ENCODE peak calls at places on chromosome 15, in four cellular contexts. U, J, T and M are unnamed samples.
A peak's percentile ranks its signal among the peaks of the same experiment; 100 is the strongest.

GRCh38 chr15:79184465-79184892 is 93.9 kb upstream of the RASGRF1 start:
- DNase-seq in J (peak; percentile 69), U (peak; percentile 71), T (peak; percentile 93), M (peak; percentile 68)

GRCh38 chr15:91965501-91966180 is 112.1 kb downstream of the SLCO3A1 start:
- DNase-seq in T (no peak), U (no peak), J (peak; percentile 53), M (peak; percentile 80)

GRCh38 chr15:85730001-85730820 is 64.5 kb downstream of the KLHL25 start:
- DNase-seq in J (peak; percentile 81), T (peak; percentile 89), U (peak; percentile 36), M (peak; percentile 74)

GRCh38 chr15:73021139-73021621 is 31.1 kb upstream of the NEO1 start:
- DNase-seq in U (peak; percentile 18), J (no peak), T (no peak), M (no peak)

GRCh38 chr15:55998478-55998877 is 5.1 kb upstream of the NEDD4 start:
- DNase-seq in J (no peak), U (no peak), T (no peak), M (no peak)

GRCh38 chr15:41878355-41878699 is 15.5 kb downstream of the SPTBN5 start:
- DNase-seq in J (no peak), U (no peak), T (no peak), M (no peak)

GRCh38 chr15:64191971-64192830 is 29.4 kb upstream of the PPIB start:
- DNase-seq in J (no peak), U (no peak), T (peak; percentile 68), M (no peak)

GRCh38 chr15:100002091-100002620 is 268.9 kb upstream of the LYSMD4 start:
- DNase-seq in T (no peak), U (no peak), J (no peak), M (no peak)

GRCh38 chr15:70799667-70800450 is 36.5 kb upstream of the UACA start:
- DNase-seq in U (no peak), T (no peak), J (peak; percentile 99), M (no peak)

GRCh38 chr15:76012021-76012551 is at the start of gene NRG4:
- DNase-seq in U (no peak), J (peak; percentile 11), T (no peak), M (peak; percentile 37)

GRCh38 chr15:46413799-46414198 is 779.0 kb downstream of the SQOR start:
- DNase-seq in J (no peak), U (no peak), T (no peak), M (no peak)

GRCh38 chr15:64842986-64843561 is 1.4 kb downstream of the PLEKHO2 start:
- DNase-seq in T (peak; percentile 73), J (peak; percentile 65), U (peak; percentile 32), M (no peak)

GRCh38 chr15:89662893-89663673 is 7.8 kb upstream of the KIF7 start:
- DNase-seq in J (peak; percentile 98), T (no peak), U (peak; percentile 32), M (no peak)

GRCh38 chr15:62047278-62047847 is 12.9 kb downstream of the VPS13C start:
- DNase-seq in T (peak; percentile 57), J (no peak), U (no peak), M (no peak)

GRCh38 chr15:31365655-31366127 is 39.1 kb downstream of the KLF13 start:
- DNase-seq in T (peak; percentile 84), J (peak; percentile 97), U (peak; percentile 59), M (no peak)

GRCh38 chr15:65056868-65057548 is 10.8 kb downstream of the RASL12 start:
- DNase-seq in T (no peak), J (no peak), U (no peak), M (peak; percentile 76)

GRCh38 chr15:98650871-98651481 is 2.6 kb downstream of the IGF1R start:
- DNase-seq in U (no peak), J (peak; percentile 40), T (no peak), M (peak; percentile 36)

GRCh38 chr15:65087873-65088642 is 11.5 kb downstream of the KBTBD13 start:
- DNase-seq in U (no peak), J (no peak), T (no peak), M (no peak)

GRCh38 chr15:39135989-39136388 is 444.9 kb upstream of the THBS1 start:
- DNase-seq in J (peak; percentile 80), T (no peak), U (no peak), M (no peak)

GRCh38 chr15:91890614-91891013 is 37.1 kb downstream of the SLCO3A1 start:
- DNase-seq in J (peak; percentile 12), U (no peak), T (no peak), M (peak; percentile 62)

GRCh38 chr15:64776402-64776786 is 1.0 kb upstream of the RBPMS2 start:
- DNase-seq in U (no peak), J (no peak), T (no peak), M (no peak)

GRCh38 chr15:28273468-28273867 is 48.5 kb downstream of the HERC2 start:
- DNase-seq in U (peak; percentile 49), J (peak; percentile 51), T (peak; percentile 6), M (peak; percentile 19)

GRCh38 chr15:90165157-90165556 is 36.0 kb upstream of the SEMA4B start:
- DNase-seq in U (no peak), J (no peak), T (no peak), M (no peak)

GRCh38 chr15:49059491-49059890 is 13.2 kb upstream of the SECISBP2L start:
- DNase-seq in U (no peak), T (no peak), J (no peak), M (no peak)

GRCh38 chr15:99390667-99391066 is 139.4 kb downstream of the LRRC28 start:
- DNase-seq in J (no peak), U (no peak), T (no peak), M (no peak)

GRCh38 chr15:42846647-42847046 is 73.9 kb downstream of the TTBK2 start:
- DNase-seq in T (no peak), U (no peak), J (no peak), M (no peak)

GRCh38 chr15:51931638-51932037 is 39.9 kb downstream of the LEO1 start:
- DNase-seq in T (no peak), J (no peak), U (no peak), M (no peak)

GRCh38 chr15:50066202-50066601 is 52.8 kb downstream of the ATP8B4 start:
- DNase-seq in U (no peak), J (peak; percentile 30), T (no peak), M (peak; percentile 18)